ENCODE peak calls at places on chromosomes 2 and 18, in seven cellular contexts. F is CD8-positive, alpha-beta T cell; D is BE2C; M is GM23338; L is cardiac muscle cell; Q is bronchial epithelial cell; P is sigmoid colon. G is an unnamed sample.

GRCh38 chr2:41922177-41922576 is 125.6 kb upstream of the PKDCC start:
- DNase-seq in F (no peak), D (no peak), M (no peak), L (no peak), Q (no peak), P (no peak), G (no peak)

GRCh38 chr2:176126929-176127768 is 2.4 kb upstream of the HOXD8 start:
- DNase-seq in F (peak), D (peak), M (peak), L (peak), Q (peak), P (peak), G (peak)

GRCh38 chr2:149902104-149902503 is 314.5 kb upstream of the MMADHC start:
- DNase-seq in F (no peak), D (no peak), M (no peak), L (no peak), Q (no peak), P (no peak), G (no peak)

GRCh38 chr2:239566995-239567580 is 166.3 kb upstream of the HDAC4 start:
- DNase-seq in F (no peak), D (no peak), M (no peak), L (no peak), Q (no peak), P (no peak), G (no peak)

GRCh38 chr2:237888389-237888788 is 29.0 kb downstream of the RAMP1 start:
- DNase-seq in F (no peak), D (no peak), M (no peak), L (no peak), Q (peak), P (no peak), G (no peak)

GRCh38 chr2:231337807-231338759 is 57.4 kb upstream of the B3GNT7 start:
- DNase-seq in F (no peak), D (no peak), M (no peak), L (peak), Q (no peak), P (no peak), G (no peak)

GRCh38 chr18:33606621-33607020 is 28.6 kb downstream of the ASXL3 start:
- DNase-seq in F (no peak), D (no peak), M (peak), L (no peak), Q (no peak), P (no peak), G (no peak)

GRCh38 chr2:200471324-200471848 is 38.5 kb downstream of the KCTD18 start:
- DNase-seq in F (no peak), D (peak), M (peak), L (peak), Q (peak), P (no peak), G (peak)

GRCh38 chr18:74257083-74257482 is 34.7 kb downstream of the CYB5A start:
- DNase-seq in F (no peak), D (no peak), M (peak), L (peak), Q (no peak), P (no peak), G (no peak)

GRCh38 chr18:75168654-75169053 is 40.3 kb downstream of the PTGR3 start:
- DNase-seq in F (no peak), D (no peak), M (no peak), L (peak), Q (no peak), P (no peak), G (no peak)

GRCh38 chr18:908631-909621 is 4.3 kb downstream of the ADCYAP1 start:
- DNase-seq in F (no peak), D (no peak), M (peak), L (no peak), Q (no peak), P (no peak), G (no peak)

GRCh38 chr2:1855150-1855549 is 110.8 kb upstream of the PXDN start:
- DNase-seq in F (no peak), D (peak), M (peak), L (peak), Q (no peak), P (no peak), G (no peak)

GRCh38 chr18:73235491-73235890 is 367.7 kb upstream of the NETO1 start:
- DNase-seq in F (no peak), D (no peak), M (no peak), L (peak), Q (peak), P (no peak), G (peak)

GRCh38 chr2:75846683-75847190 is 136.0 kb upstream of the GCFC2 start:
- DNase-seq in F (no peak), D (no peak), M (no peak), L (no peak), Q (no peak), P (no peak), G (no peak)

GRCh38 chr2:181742908-181743722 is 62.8 kb upstream of the NEUROD1 start:
- DNase-seq in F (no peak), D (no peak), M (peak), L (peak), Q (peak), P (no peak), G (peak)

GRCh38 chr2:233458031-233458610 is 103.8 kb downstream of the DGKD start:
- DNase-seq in F (no peak), D (no peak), M (no peak), L (no peak), Q (no peak), P (no peak), G (no peak)

GRCh38 chr2:37573406-37573805 is 98.0 kb downstream of the CDC42EP3 start:
- DNase-seq in F (no peak), D (no peak), M (no peak), L (no peak), Q (peak), P (no peak), G (no peak)

GRCh38 chr2:69693472-69694450 is 48.2 kb upstream of the ANXA4 start:
- DNase-seq in F (peak), D (no peak), M (no peak), L (no peak), Q (no peak), P (no peak), G (no peak)

GRCh38 chr2:128372621-128373341 is 54.1 kb upstream of the HS6ST1 start:
- DNase-seq in F (peak), D (no peak), M (no peak), L (no peak), Q (no peak), P (peak), G (no peak)

GRCh38 chr2:145985517-145985916 is 1465.6 kb upstream of the ZEB2 start:
- DNase-seq in F (no peak), D (no peak), M (no peak), L (peak), Q (no peak), P (no peak), G (no peak)

GRCh38 chr2:207913772-207914358 is 111.5 kb downstream of the PLEKHM3 start:
- DNase-seq in F (no peak), D (no peak), M (no peak), L (no peak), Q (no peak), P (no peak), G (no peak)

GRCh38 chr18:76457957-76458356 is 37.1 kb downstream of the ZNF516 start:
- DNase-seq in F (no peak), D (no peak), M (no peak), L (no peak), Q (no peak), P (peak), G (no peak)

GRCh38 chr2:45121236-45121927 is 112.1 kb upstream of the SIX2 start:
- DNase-seq in F (no peak), D (no peak), M (no peak), L (peak), Q (peak), P (no peak), G (no peak)

GRCh38 chr2:223997938-223998337 is 40.7 kb downstream of the MRPL44 start:
- DNase-seq in F (no peak), D (no peak), M (no peak), L (no peak), Q (no peak), P (no peak), G (no peak)

GRCh38 chr2:229342376-229342775 is 71.3 kb upstream of the PID1 start:
- DNase-seq in F (no peak), D (no peak), M (peak), L (peak), Q (peak), P (no peak), G (no peak)
- TF ChIP-seq CTCF in F (no peak), D (no peak), M (peak), L (peak), Q (peak), P (no peak), G (peak)

DNA sequence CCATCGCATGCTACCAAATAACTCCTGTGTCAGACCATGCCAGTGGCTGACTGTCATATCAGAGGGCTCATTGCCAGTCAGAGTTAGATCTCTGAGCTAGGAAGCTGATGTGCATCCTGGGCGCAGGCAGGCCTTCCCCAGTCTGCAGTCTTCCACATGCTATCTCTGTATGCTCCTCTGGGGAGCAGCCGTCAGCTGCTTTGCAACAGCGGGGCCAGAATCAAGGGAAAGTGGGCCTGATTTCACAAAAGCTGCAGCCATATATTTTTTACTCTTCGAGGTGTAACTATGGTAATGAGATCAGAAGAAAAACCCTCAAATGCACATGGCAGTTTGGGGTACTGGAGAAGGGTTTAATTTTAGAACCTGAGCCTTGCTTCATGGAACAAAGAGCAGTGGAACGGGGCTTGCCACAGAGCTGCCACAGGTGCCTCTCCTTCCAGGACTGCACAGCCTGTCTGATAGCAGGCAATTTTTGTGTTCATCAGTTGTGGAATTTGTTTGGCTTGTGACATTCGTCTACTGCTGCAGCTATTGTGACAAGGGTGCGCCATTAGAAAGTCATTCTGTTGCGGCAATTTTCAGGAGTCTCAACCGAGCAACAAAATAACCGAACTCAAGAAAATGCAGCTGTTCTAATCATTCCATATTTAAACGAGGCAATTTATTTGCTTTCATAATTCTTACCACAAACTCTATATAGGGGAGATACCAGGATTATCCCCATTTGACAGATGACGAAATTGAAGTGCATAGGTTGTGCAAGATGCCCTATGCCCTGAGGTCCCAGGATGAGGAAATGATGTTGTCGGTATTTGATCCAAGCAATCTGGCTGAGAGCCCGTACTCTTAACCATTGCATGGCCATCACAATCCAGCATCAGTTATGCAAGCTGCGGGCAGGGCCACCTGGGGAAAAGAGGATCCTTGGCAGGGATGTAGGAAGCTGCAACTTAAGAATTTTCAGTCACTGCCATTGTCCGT is 109.6 kb upstream of the CYRIA start:
- DNase-seq in F (no peak), D (peak), M (peak), L (peak), Q (peak), P (no peak), G (no peak)
- TF ChIP-seq CTCF in F (no peak), D (peak), M (peak), L (no peak), Q (peak), P (no peak), G (peak)

GRCh38 chr2:217941886-217942728 is 60.7 kb downstream of the TNS1 start:
- DNase-seq in F (no peak), D (no peak), M (no peak), L (no peak), Q (no peak), P (no peak), G (no peak)

GRCh38 chr2:217944366-217944765 is 58.4 kb downstream of the TNS1 start:
- DNase-seq in F (no peak), D (no peak), M (no peak), L (no peak), Q (no peak), P (no peak), G (no peak)

GRCh38 chr2:217942731-217943335 is 60.0 kb downstream of the TNS1 start:
- DNase-seq in F (no peak), D (no peak), M (no peak), L (no peak), Q (no peak), P (no peak), G (no peak)

GRCh38 chr2:217944923-217945322 is 57.9 kb downstream of the TNS1 start:
- DNase-seq in F (no peak), D (peak), M (no peak), L (no peak), Q (no peak), P (peak), G (no peak)

GRCh38 chr2:217943379-217944321 is 59.1 kb downstream of the TNS1 start:
- DNase-seq in F (no peak), D (peak), M (peak), L (peak), Q (no peak), P (peak), G (no peak)
- TF ChIP-seq CTCF in F (no peak), D (peak), M (no peak), L (peak), Q (peak), P (no peak), G (no peak)

GRCh38 chr2:127128508-127128907 is 21.6 kb upstream of the BIN1 start:
- DNase-seq in F (peak), D (peak), M (peak), L (peak), Q (peak), P (no peak), G (peak)
- TF ChIP-seq CTCF in F (no peak), D (no peak), M (no peak), L (no peak), Q (no peak), P (no peak), G (no peak)

GRCh38 chr18:56314396-56314795 is 324.0 kb downstream of the TXNL1 start:
- DNase-seq in F (no peak), D (peak), M (no peak), L (no peak), Q (no peak), P (no peak), G (no peak)
- TF ChIP-seq CTCF in F (no peak), D (peak), M (peak), L (peak), Q (no peak), P (no peak), G (no peak)

DNA sequence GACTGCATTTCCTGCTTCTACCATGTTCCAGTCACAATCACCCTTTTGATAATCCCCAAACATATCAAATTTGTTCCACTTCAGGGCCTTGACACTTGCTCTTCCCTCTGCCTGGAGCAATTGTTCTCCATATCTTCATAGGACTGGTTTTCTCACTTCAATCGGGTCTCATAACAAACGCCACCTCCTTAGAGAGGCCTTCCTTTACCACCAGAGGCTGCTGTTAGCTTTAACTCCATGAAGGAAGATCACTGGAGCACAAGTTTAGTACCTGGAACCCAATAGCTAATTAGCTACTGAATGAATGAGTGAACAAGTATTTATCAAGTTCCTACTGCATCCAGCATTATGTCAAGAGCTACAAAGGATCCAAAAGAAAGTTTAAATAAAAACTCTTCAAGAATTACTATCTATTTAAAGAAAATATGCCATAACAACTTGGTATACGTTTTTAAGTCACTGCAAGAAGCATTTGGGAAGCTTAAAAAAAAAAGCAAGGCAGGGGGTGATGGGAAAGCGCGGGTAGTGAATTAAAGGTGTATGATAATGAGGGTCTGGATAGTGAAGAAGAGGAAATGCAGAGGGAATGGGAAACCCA is 58.8 kb downstream of the BAZ2B start:
- DNase-seq in F (no peak), D (no peak), M (peak), L (peak), Q (peak), P (no peak), G (no peak)
- TF ChIP-seq CTCF in F (no peak), D (peak), M (peak), L (peak), Q (peak), P (no peak), G (peak)

GRCh38 chr2:212548459-212548815 is 9.8 kb upstream of the ERBB4 start:
- DNase-seq in F (no peak), D (peak), M (peak), L (peak), Q (peak), P (no peak), G (no peak)
- TF ChIP-seq CTCF in F (no peak), D (peak), M (peak), L (peak), Q (peak), P (no peak), G (no peak)

GRCh38 chr18:7808992-7809391 is 241.9 kb downstream of the PTPRM start:
- DNase-seq in F (no peak), D (no peak), M (peak), L (no peak), Q (no peak), P (no peak), G (no peak)
- TF ChIP-seq CTCF in F (no peak), D (peak), M (no peak), L (no peak), Q (no peak), P (no peak), G (no peak)

DNA sequence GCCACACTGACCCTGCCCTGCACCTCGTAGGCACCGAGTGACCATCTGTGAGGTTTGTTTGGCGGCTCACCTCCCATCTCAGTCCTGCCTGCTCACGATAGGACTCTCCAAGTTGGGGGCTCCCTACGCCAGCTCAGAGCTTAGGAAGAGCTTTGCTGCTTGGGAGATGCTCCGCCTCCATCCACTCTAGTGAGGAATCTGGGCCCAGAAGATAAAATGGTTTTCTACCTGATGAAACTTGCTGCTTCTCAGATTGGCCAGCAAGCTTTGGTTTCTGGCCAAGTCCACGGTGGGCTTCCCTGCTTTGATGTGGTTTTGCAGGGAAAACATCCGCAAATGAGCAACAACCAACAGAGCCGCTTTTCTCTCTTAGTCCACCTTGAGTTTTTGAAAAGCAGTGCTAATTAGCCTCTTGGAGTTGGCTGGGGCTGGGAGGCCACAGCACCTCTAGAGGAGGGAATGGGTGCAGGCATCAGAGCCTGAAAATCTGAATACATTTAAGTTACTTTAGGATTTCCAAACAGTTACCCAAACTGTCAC is 42.2 kb downstream of the THNSL2 start:
- DNase-seq in F (no peak), D (no peak), M (peak), L (peak), Q (peak), P (no peak), G (no peak)
- TF ChIP-seq CTCF in F (no peak), D (peak), M (peak), L (peak), Q (peak), P (no peak), G (peak)

G was measured in GM10248.